ENCODE peak calls at places on chromosomes 5 and 9, in six cellular contexts. One of them, this sample, is unnamed.

GRCh38 chr9:38254756-38255155 is 137.7 kb upstream of the ALDH1B1 start:
- DNase-seq in colonic mucosa: no peak
- DNase-seq in upper lobe of right lung: no peak
- DNase-seq in AG10803: no peak
- DNase-seq in DMS153: no peak
- DNase-seq in stimulated activated CD4-positive, alpha-beta T cell treated with anti-CD3 and anti-CD28 coated beads, Interleukin-12 subunit alpha, Interleukin-12 subunit beta, amount 100 ng/mL, for 48 hours: no peak
- DNase-seq in this sample: no peak

GRCh38 chr9:98080346-98080745 is 23.8 kb downstream of the NANS start:
- DNase-seq in colonic mucosa: no peak
- DNase-seq in upper lobe of right lung: no peak
- DNase-seq in AG10803: peak; percentile 73
- DNase-seq in DMS153: no peak
- DNase-seq in stimulated activated CD4-positive, alpha-beta T cell treated with anti-CD3 and anti-CD28 coated beads, Interleukin-12 subunit alpha, Interleukin-12 subunit beta, amount 100 ng/mL, for 48 hours: no peak
- DNase-seq in this sample: no peak

GRCh38 chr5:57650360-57651069 is 167.9 kb upstream of the ACTBL2 start:
- DNase-seq in colonic mucosa: peak; percentile 32
- DNase-seq in upper lobe of right lung: no peak
- DNase-seq in AG10803: peak; percentile 70
- DNase-seq in DMS153: no peak
- DNase-seq in stimulated activated CD4-positive, alpha-beta T cell treated with anti-CD3 and anti-CD28 coated beads, Interleukin-12 subunit alpha, Interleukin-12 subunit beta, amount 100 ng/mL, for 48 hours: no peak
- DNase-seq in this sample: peak; percentile 57

GRCh38 chr5:53091304-53091703 is 18.3 kb downstream of the MOCS2 start:
- DNase-seq in colonic mucosa: no peak
- DNase-seq in upper lobe of right lung: no peak
- DNase-seq in AG10803: peak; percentile 61
- DNase-seq in DMS153: no peak
- DNase-seq in stimulated activated CD4-positive, alpha-beta T cell treated with anti-CD3 and anti-CD28 coated beads, Interleukin-12 subunit alpha, Interleukin-12 subunit beta, amount 100 ng/mL, for 48 hours: no peak
- DNase-seq in this sample: no peak

GRCh38 chr9:96501981-96502833 is 52.2 kb downstream of the HABP4 start:
- DNase-seq in colonic mucosa: no peak
- DNase-seq in upper lobe of right lung: no peak
- DNase-seq in AG10803: no peak
- DNase-seq in DMS153: no peak
- DNase-seq in stimulated activated CD4-positive, alpha-beta T cell treated with anti-CD3 and anti-CD28 coated beads, Interleukin-12 subunit alpha, Interleukin-12 subunit beta, amount 100 ng/mL, for 48 hours: no peak
- DNase-seq in this sample: no peak

GRCh38 chr5:63128018-63128417 is 549.4 kb downstream of the LRRC70 start:
- DNase-seq in colonic mucosa: no peak
- DNase-seq in upper lobe of right lung: no peak
- DNase-seq in AG10803: no peak
- DNase-seq in DMS153: no peak
- DNase-seq in stimulated activated CD4-positive, alpha-beta T cell treated with anti-CD3 and anti-CD28 coated beads, Interleukin-12 subunit alpha, Interleukin-12 subunit beta, amount 100 ng/mL, for 48 hours: no peak
- DNase-seq in this sample: peak; percentile 74

GRCh38 chr5:62418462-62419076 is 6.0 kb downstream of the IPO11 start:
- DNase-seq in colonic mucosa: no peak
- DNase-seq in upper lobe of right lung: no peak
- DNase-seq in AG10803: no peak
- DNase-seq in DMS153: no peak
- DNase-seq in stimulated activated CD4-positive, alpha-beta T cell treated with anti-CD3 and anti-CD28 coated beads, Interleukin-12 subunit alpha, Interleukin-12 subunit beta, amount 100 ng/mL, for 48 hours: no peak
- DNase-seq in this sample: no peak

GRCh38 chr9:84947412-84947972 is 278.0 kb downstream of the NTRK2 start:
- DNase-seq in colonic mucosa: peak; percentile 61
- DNase-seq in upper lobe of right lung: no peak
- DNase-seq in AG10803: no peak
- DNase-seq in DMS153: no peak
- DNase-seq in stimulated activated CD4-positive, alpha-beta T cell treated with anti-CD3 and anti-CD28 coated beads, Interleukin-12 subunit alpha, Interleukin-12 subunit beta, amount 100 ng/mL, for 48 hours: no peak
- DNase-seq in this sample: no peak

GRCh38 chr9:88320748-88321415 is 67.4 kb upstream of the SPIN1 start:
- DNase-seq in colonic mucosa: no peak
- DNase-seq in upper lobe of right lung: no peak
- DNase-seq in AG10803: no peak
- DNase-seq in DMS153: no peak
- DNase-seq in stimulated activated CD4-positive, alpha-beta T cell treated with anti-CD3 and anti-CD28 coated beads, Interleukin-12 subunit alpha, Interleukin-12 subunit beta, amount 100 ng/mL, for 48 hours: no peak
- DNase-seq in this sample: no peak

GRCh38 chr5:39224196-39224754 is 4.9 kb upstream of the FYB1 start:
- DNase-seq in colonic mucosa: peak; percentile 66
- DNase-seq in upper lobe of right lung: no peak
- DNase-seq in AG10803: peak; percentile 8
- DNase-seq in DMS153: no peak
- DNase-seq in stimulated activated CD4-positive, alpha-beta T cell treated with anti-CD3 and anti-CD28 coated beads, Interleukin-12 subunit alpha, Interleukin-12 subunit beta, amount 100 ng/mL, for 48 hours: no peak
- DNase-seq in this sample: no peak

GRCh38 chr5:134975843-134976242 is 8.1 kb downstream of the CATSPER3 start:
- DNase-seq in colonic mucosa: no peak
- DNase-seq in upper lobe of right lung: no peak
- DNase-seq in AG10803: no peak
- DNase-seq in DMS153: no peak
- DNase-seq in stimulated activated CD4-positive, alpha-beta T cell treated with anti-CD3 and anti-CD28 coated beads, Interleukin-12 subunit alpha, Interleukin-12 subunit beta, amount 100 ng/mL, for 48 hours: no peak
- DNase-seq in this sample: no peak

GRCh38 chr5:127312131-127312530 is 21.5 kb downstream of the MEGF10 start:
- DNase-seq in colonic mucosa: peak; percentile 47
- DNase-seq in upper lobe of right lung: no peak
- DNase-seq in AG10803: no peak
- DNase-seq in DMS153: peak; percentile 2
- DNase-seq in stimulated activated CD4-positive, alpha-beta T cell treated with anti-CD3 and anti-CD28 coated beads, Interleukin-12 subunit alpha, Interleukin-12 subunit beta, amount 100 ng/mL, for 48 hours: no peak
- DNase-seq in this sample: no peak

GRCh38 chr9:122821278-122821952 is 7.0 kb downstream of the PDCL start:
- DNase-seq in colonic mucosa: peak; percentile 44
- DNase-seq in upper lobe of right lung: peak; percentile 73
- DNase-seq in AG10803: peak; percentile 43
- DNase-seq in DMS153: no peak
- DNase-seq in stimulated activated CD4-positive, alpha-beta T cell treated with anti-CD3 and anti-CD28 coated beads, Interleukin-12 subunit alpha, Interleukin-12 subunit beta, amount 100 ng/mL, for 48 hours: no peak
- DNase-seq in this sample: no peak

This sample was measured in NCI-H748 treated with DMSO at 0.1 percent for 48 hours.